ENCODE peak calls at places on chromosomes 7 and 10, in six cellular contexts. One of them, this sample, is unnamed.

GRCh38 chr10:36801660-36802059 is 323.7 kb upstream of the ANKRD30A start:
- DNase-seq in transverse colon: no peak
- DNase-seq in sigmoid colon: no peak
- DNase-seq in SK-N-SH: no peak
- DNase-seq in Panc1: no peak
- DNase-seq in GM12878: no peak
- DNase-seq in this sample: no peak

GRCh38 chr10:110392860-110393732 is 88.4 kb upstream of the SMNDC1 start:
- DNase-seq in transverse colon: peak; percentile 58
- DNase-seq in sigmoid colon: peak; percentile 77
- DNase-seq in SK-N-SH: no peak
- DNase-seq in Panc1: no peak
- DNase-seq in GM12878: no peak
- DNase-seq in this sample: no peak

GRCh38 chr10:132910901-132911711 is 31.3 kb downstream of the CFAP46 start:
- DNase-seq in transverse colon: no peak
- DNase-seq in sigmoid colon: peak; percentile 56
- DNase-seq in SK-N-SH: no peak
- DNase-seq in Panc1: no peak
- DNase-seq in GM12878: no peak
- DNase-seq in this sample: no peak

GRCh38 chr10:614772-615582 is 74.5 kb downstream of the DIP2C start:
- DNase-seq in transverse colon: no peak
- DNase-seq in sigmoid colon: no peak
- DNase-seq in SK-N-SH: peak; percentile 56
- DNase-seq in Panc1: no peak
- DNase-seq in GM12878: no peak
- DNase-seq in this sample: no peak

GRCh38 chr10:1293636-1294440 is 237.7 kb downstream of the WDR37 start:
- DNase-seq in transverse colon: no peak
- DNase-seq in sigmoid colon: peak; percentile 26
- DNase-seq in SK-N-SH: peak; percentile 78
- DNase-seq in Panc1: no peak
- DNase-seq in GM12878: no peak
- DNase-seq in this sample: no peak

GRCh38 chr10:74901240-74901827 is 74.9 kb downstream of the KAT6B start:
- DNase-seq in transverse colon: no peak
- DNase-seq in sigmoid colon: no peak
- DNase-seq in SK-N-SH: no peak
- DNase-seq in Panc1: no peak
- DNase-seq in GM12878: no peak
- DNase-seq in this sample: no peak

GRCh38 chr10:114252097-114252496 is 13.0 kb downstream of the VWA2 start:
- DNase-seq in transverse colon: no peak
- DNase-seq in sigmoid colon: no peak
- DNase-seq in SK-N-SH: no peak
- DNase-seq in Panc1: no peak
- DNase-seq in GM12878: no peak
- DNase-seq in this sample: no peak

GRCh38 chr10:14016942-14017341 is 313.8 kb downstream of the FRMD4A start:
- DNase-seq in transverse colon: no peak
- DNase-seq in sigmoid colon: no peak
- DNase-seq in SK-N-SH: peak; percentile 47
- DNase-seq in Panc1: no peak
- DNase-seq in GM12878: no peak
- DNase-seq in this sample: no peak

GRCh38 chr7:116483271-116483942 is 16.1 kb upstream of the CAV2 start:
- DNase-seq in transverse colon: no peak
- DNase-seq in sigmoid colon: no peak
- DNase-seq in SK-N-SH: no peak
- DNase-seq in Panc1: no peak
- DNase-seq in GM12878: no peak
- DNase-seq in this sample: no peak

GRCh38 chr7:158396982-158397862 is 190.4 kb downstream of the PTPRN2 start:
- DNase-seq in transverse colon: no peak
- DNase-seq in sigmoid colon: no peak
- DNase-seq in SK-N-SH: no peak
- DNase-seq in Panc1: no peak
- DNase-seq in GM12878: no peak
- DNase-seq in this sample: no peak

GRCh38 chr7:333399-333776 is 43.4 kb downstream of the FOXL3 start:
- DNase-seq in transverse colon: peak; percentile 69
- DNase-seq in sigmoid colon: peak; percentile 76
- DNase-seq in SK-N-SH: peak; percentile 62
- DNase-seq in Panc1: no peak
- DNase-seq in GM12878: no peak
- DNase-seq in this sample: no peak

GRCh38 chr10:6221971-6222751 is 19.4 kb downstream of the PFKFB3 start:
- DNase-seq in transverse colon: no peak
- DNase-seq in sigmoid colon: no peak
- DNase-seq in SK-N-SH: peak; percentile 67
- DNase-seq in Panc1: no peak
- DNase-seq in GM12878: no peak
- DNase-seq in this sample: no peak

GRCh38 chr10:91743460-91743859 is 54.8 kb upstream of the TNKS2 start:
- DNase-seq in transverse colon: no peak
- DNase-seq in sigmoid colon: no peak
- DNase-seq in SK-N-SH: no peak
- DNase-seq in Panc1: no peak
- DNase-seq in GM12878: no peak
- DNase-seq in this sample: no peak

GRCh38 chr7:32036557-32036956 is 33.6 kb downstream of the PDE1C start:
- DNase-seq in transverse colon: no peak
- DNase-seq in sigmoid colon: no peak
- DNase-seq in SK-N-SH: no peak
- DNase-seq in Panc1: no peak
- DNase-seq in GM12878: no peak
- DNase-seq in this sample: no peak

GRCh38 chr7:95535647-95536046 is 49.9 kb downstream of the ASB4 start:
- DNase-seq in transverse colon: no peak
- DNase-seq in sigmoid colon: no peak
- DNase-seq in SK-N-SH: no peak
- DNase-seq in Panc1: no peak
- DNase-seq in GM12878: no peak
- DNase-seq in this sample: no peak

GRCh38 chr10:86969421-86970041 is 1.2 kb downstream of the ADIRF start:
- DNase-seq in transverse colon: no peak
- DNase-seq in sigmoid colon: peak; percentile 73
- DNase-seq in SK-N-SH: no peak
- DNase-seq in Panc1: no peak
- DNase-seq in GM12878: no peak
- DNase-seq in this sample: peak; percentile 24

GRCh38 chr7:137462847-137463246 is 119.3 kb upstream of the PTN start:
- DNase-seq in transverse colon: no peak
- DNase-seq in sigmoid colon: no peak
- DNase-seq in SK-N-SH: no peak
- DNase-seq in Panc1: no peak
- DNase-seq in GM12878: no peak
- DNase-seq in this sample: no peak

GRCh38 chr7:94298943-94299342 is 95.8 kb upstream of the COL1A2 start:
- DNase-seq in transverse colon: no peak
- DNase-seq in sigmoid colon: no peak
- DNase-seq in SK-N-SH: no peak
- DNase-seq in Panc1: no peak
- DNase-seq in GM12878: no peak
- DNase-seq in this sample: no peak

GRCh38 chr10:80474920-80475319 is 20.8 kb downstream of the TSPAN14 start:
- DNase-seq in transverse colon: no peak
- DNase-seq in sigmoid colon: no peak
- DNase-seq in SK-N-SH: no peak
- DNase-seq in Panc1: no peak
- DNase-seq in GM12878: no peak
- DNase-seq in this sample: no peak

GRCh38 chr7:117071597-117071996 is 118.3 kb downstream of the ST7 start:
- DNase-seq in transverse colon: no peak
- DNase-seq in sigmoid colon: no peak
- DNase-seq in SK-N-SH: peak; percentile 19
- DNase-seq in Panc1: no peak
- DNase-seq in GM12878: no peak
- DNase-seq in this sample: no peak

GRCh38 chr7:86773309-86773708 is 129.6 kb downstream of the GRM3 start:
- DNase-seq in transverse colon: no peak
- DNase-seq in sigmoid colon: no peak
- DNase-seq in SK-N-SH: no peak
- DNase-seq in Panc1: no peak
- DNase-seq in GM12878: no peak
- DNase-seq in this sample: no peak

GRCh38 chr10:27783660-27784059 is 38.0 kb upstream of the MKX start:
- DNase-seq in transverse colon: no peak
- DNase-seq in sigmoid colon: no peak
- DNase-seq in SK-N-SH: no peak
- DNase-seq in Panc1: no peak
- DNase-seq in GM12878: no peak
- DNase-seq in this sample: no peak
- TF ChIP-seq CTCF in transverse colon: peak; percentile 12
- TF ChIP-seq CTCF in sigmoid colon: no peak
- TF ChIP-seq CTCF in SK-N-SH: peak; percentile 21
- TF ChIP-seq CTCF in Panc1: peak; percentile 10
- TF ChIP-seq CTCF in GM12878: no peak
- TF ChIP-seq CTCF in this sample: no peak

GRCh38 chr10:70295321-70295720 is 11.5 kb upstream of the NPFFR1 start:
- DNase-seq in transverse colon: no peak
- DNase-seq in sigmoid colon: peak; percentile 67
- DNase-seq in SK-N-SH: no peak
- DNase-seq in Panc1: no peak
- DNase-seq in GM12878: no peak
- DNase-seq in this sample: no peak

GRCh38 chr10:70297224-70297623 is 13.4 kb upstream of the NPFFR1 start:
- DNase-seq in transverse colon: no peak
- DNase-seq in sigmoid colon: no peak
- DNase-seq in SK-N-SH: no peak
- DNase-seq in Panc1: no peak
- DNase-seq in GM12878: no peak
- DNase-seq in this sample: no peak

GRCh38 chr10:70295946-70296345 is 12.1 kb upstream of the NPFFR1 start:
- DNase-seq in transverse colon: no peak
- DNase-seq in sigmoid colon: no peak
- DNase-seq in SK-N-SH: no peak
- DNase-seq in Panc1: no peak
- DNase-seq in GM12878: no peak
- DNase-seq in this sample: no peak

GRCh38 chr10:70293169-70293813 is 9.5 kb upstream of the NPFFR1 start:
- DNase-seq in transverse colon: no peak
- DNase-seq in sigmoid colon: no peak
- DNase-seq in SK-N-SH: no peak
- DNase-seq in Panc1: no peak
- DNase-seq in GM12878: peak; percentile 71
- DNase-seq in this sample: no peak

DNA sequence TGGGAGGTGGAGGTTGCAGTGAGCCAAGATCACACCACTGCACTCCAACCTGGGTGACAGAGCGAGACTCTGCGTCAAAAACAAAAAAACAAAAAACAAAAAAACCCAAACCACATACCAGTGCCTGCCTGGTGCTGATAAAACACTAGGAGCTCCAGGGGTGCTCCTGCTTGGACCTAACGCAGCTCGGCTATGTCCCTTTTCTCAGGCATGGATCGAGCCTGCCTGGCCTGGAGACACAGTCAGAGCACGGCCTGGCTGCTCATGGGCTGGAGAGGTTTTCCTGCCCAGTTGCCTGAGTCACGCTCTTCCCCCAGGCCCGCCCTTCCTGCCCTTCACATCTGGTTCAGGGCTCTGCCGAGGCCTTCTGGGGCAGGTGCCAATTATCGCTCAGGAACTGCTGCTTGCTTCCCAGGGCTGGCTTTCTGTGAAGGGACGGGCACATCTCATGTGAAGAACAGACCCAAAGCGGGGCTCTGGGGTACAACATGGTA is 12.6 kb upstream of the NPFFR1 start:
- DNase-seq in transverse colon: peak; percentile 66
- DNase-seq in sigmoid colon: peak; percentile 95
- DNase-seq in SK-N-SH: peak; percentile 80
- DNase-seq in Panc1: peak; percentile 50
- DNase-seq in GM12878: no peak
- DNase-seq in this sample: peak; percentile 71
- TF ChIP-seq POLR2AphosphoS5 in transverse colon: peak; percentile 23
- TF ChIP-seq POLR2AphosphoS5 in sigmoid colon: peak; percentile 25
- TF ChIP-seq POLR2AphosphoS5 in SK-N-SH: no peak
- TF ChIP-seq POLR2AphosphoS5 in Panc1: no peak
- TF ChIP-seq POLR2AphosphoS5 in GM12878: no peak
- TF ChIP-seq POLR2AphosphoS5 in this sample: no peak

DNA sequence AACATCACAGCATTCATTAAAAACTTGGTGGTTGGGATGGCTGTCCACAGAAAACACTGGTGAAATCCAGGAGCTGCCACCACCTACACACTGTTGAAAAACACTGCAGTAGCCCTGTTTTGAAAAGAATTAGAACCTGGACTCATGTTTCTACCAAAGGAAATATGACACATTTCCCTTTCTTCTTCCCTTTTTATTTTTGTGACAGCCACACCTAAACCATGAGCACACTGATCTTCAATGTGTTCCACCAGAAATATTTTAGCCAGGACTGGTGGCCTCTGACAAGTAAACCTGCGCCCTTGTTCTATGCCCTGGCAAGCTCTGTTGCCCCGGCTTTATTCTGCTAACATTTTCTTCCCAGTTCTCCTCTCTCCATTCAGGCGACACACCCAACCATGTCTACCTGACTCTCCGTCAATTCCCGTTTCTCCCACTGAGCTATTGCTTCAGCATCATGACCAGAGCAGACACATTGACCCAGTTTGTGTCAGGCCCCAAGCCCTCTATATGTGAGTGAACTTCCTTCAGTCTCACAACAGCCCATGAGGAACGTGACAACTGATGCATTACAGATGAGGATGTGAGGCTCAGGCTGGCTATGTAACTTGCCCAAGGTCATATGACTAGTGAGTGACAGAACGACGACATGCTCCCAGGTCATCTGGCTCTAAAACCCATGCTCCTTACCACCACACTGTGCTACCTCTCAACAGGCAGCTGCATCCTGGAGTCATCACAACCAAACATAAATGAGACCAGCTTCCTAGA is 3.5 kb downstream of the TMEM140 start:
- DNase-seq in transverse colon: no peak
- DNase-seq in sigmoid colon: no peak
- DNase-seq in SK-N-SH: no peak
- DNase-seq in Panc1: no peak
- DNase-seq in GM12878: no peak
- DNase-seq in this sample: no peak
- H3K27ac ChIP-seq in transverse colon: peak overlapping the region; percentile 94
- H3K27ac ChIP-seq in sigmoid colon: peak overlapping the region; percentile 86
- H3K27ac ChIP-seq in SK-N-SH: no peak overlapping the region
- H3K27ac ChIP-seq in Panc1: no peak overlapping the region
- H3K27ac ChIP-seq in GM12878: peak overlapping the region; percentile 73
- H3K27ac ChIP-seq in this sample: peak overlapping the region; percentile 96

GRCh38 chr10:98263088-98263487 is 4.9 kb downstream of the LOXL4 start:
- DNase-seq in transverse colon: no peak
- DNase-seq in sigmoid colon: no peak
- DNase-seq in SK-N-SH: no peak
- DNase-seq in Panc1: no peak
- DNase-seq in GM12878: no peak
- DNase-seq in this sample: no peak

GRCh38 chr10:98261436-98262277 is 6.3 kb downstream of the LOXL4 start:
- DNase-seq in transverse colon: no peak
- DNase-seq in sigmoid colon: no peak
- DNase-seq in SK-N-SH: no peak
- DNase-seq in Panc1: no peak
- DNase-seq in GM12878: no peak
- DNase-seq in this sample: no peak

GRCh38 chr10:98260752-98261151 is 7.2 kb downstream of the LOXL4 start:
- DNase-seq in transverse colon: no peak
- DNase-seq in sigmoid colon: no peak
- DNase-seq in SK-N-SH: no peak
- DNase-seq in Panc1: no peak
- DNase-seq in GM12878: no peak
- DNase-seq in this sample: no peak

GRCh38 chr10:98264378-98265065 is 3.5 kb downstream of the LOXL4 start:
- DNase-seq in transverse colon: no peak
- DNase-seq in sigmoid colon: no peak
- DNase-seq in SK-N-SH: no peak
- DNase-seq in Panc1: no peak
- DNase-seq in GM12878: no peak
- DNase-seq in this sample: no peak

GRCh38 chr10:98262571-98262970 is 5.4 kb downstream of the LOXL4 start:
- DNase-seq in transverse colon: no peak
- DNase-seq in sigmoid colon: no peak
- DNase-seq in SK-N-SH: peak; percentile 48
- DNase-seq in Panc1: no peak
- DNase-seq in GM12878: no peak
- DNase-seq in this sample: peak; percentile 39
- TF ChIP-seq CTCF in transverse colon: peak; percentile 30
- TF ChIP-seq CTCF in sigmoid colon: no peak
- TF ChIP-seq CTCF in SK-N-SH: peak; percentile 36
- TF ChIP-seq CTCF in Panc1: peak; percentile 91
- TF ChIP-seq CTCF in GM12878: peak; percentile 39
- TF ChIP-seq CTCF in this sample: peak; percentile 42